ENCODE peak calls at places on chromosome 15, in six cellular contexts. Q is neuronal stem cell, F is IMR-90, E is mesenchymal stem cell, P is H9, L is H1. H is an unnamed sample.

GRCh38 chr15:72229076-72229946 is 1.7 kb downstream of the PKM start:
- DNase-seq in Q (no peak), P (no peak), E (peak), L (no peak), F (peak), H (no peak)

GRCh38 chr15:101035611-101036010 is 116.5 kb downstream of the LRRK1 start:
- DNase-seq in Q (no peak), L (no peak), E (no peak), P (no peak), F (no peak), H (no peak)

GRCh38 chr15:60535265-60535664 is 56.3 kb upstream of the ICE2 start:
- DNase-seq in L (no peak), E (no peak), P (no peak), Q (no peak), F (no peak), H (no peak)

GRCh38 chr15:71170163-71170562 is 54.9 kb downstream of the THSD4 start:
- DNase-seq in E (no peak), F (no peak), Q (no peak), P (no peak), L (no peak), H (no peak)

GRCh38 chr15:79966634-79967330 is 4.2 kb downstream of the BCL2A1 start:
- DNase-seq in E (no peak), L (no peak), F (no peak), P (no peak), Q (no peak), H (no peak)

GRCh38 chr15:46644493-46645481 is 1010.0 kb downstream of the SQOR start:
- DNase-seq in E (no peak), Q (no peak), P (no peak), F (no peak), L (no peak), H (no peak)

GRCh38 chr15:44194397-44195150 is 497 bp downstream of the FRMD5 start:
- DNase-seq in F (peak), Q (peak), E (peak), P (no peak), L (peak), H (peak)

GRCh38 chr15:79089890-79090486 is 592 bp downstream of the RASGRF1 start:
- DNase-seq in E (peak), L (peak), P (peak), Q (peak), F (no peak), H (peak)

GRCh38 chr15:98560338-98560737 is 88.0 kb upstream of the IGF1R start:
- DNase-seq in L (no peak), F (no peak), P (no peak), E (no peak), Q (no peak), H (peak)

GRCh38 chr15:68830141-68830540 is 9.4 kb upstream of the ANP32A start:
- DNase-seq in Q (no peak), E (no peak), P (no peak), F (no peak), L (no peak), H (no peak)

GRCh38 chr15:33559207-33559890 is 248.6 kb downstream of the RYR3 start:
- DNase-seq in E (no peak), P (peak), F (no peak), Q (no peak), L (no peak), H (no peak)

GRCh38 chr15:39642011-39642640 is 61.2 kb downstream of the THBS1 start:
- DNase-seq in F (peak), E (no peak), L (no peak), P (no peak), Q (peak), H (no peak)

GRCh38 chr15:66019377-66019776 is 150.1 kb downstream of the RAB11A start:
- DNase-seq in L (no peak), E (no peak), Q (no peak), P (peak), F (no peak), H (no peak)

GRCh38 chr15:101455291-101455916 is 34.1 kb downstream of the PCSK6 start:
- DNase-seq in L (no peak), P (no peak), F (no peak), Q (no peak), E (peak), H (no peak)

GRCh38 chr15:92277776-92278175 is 115.9 kb upstream of the ST8SIA2 start:
- DNase-seq in P (peak), F (no peak), Q (no peak), L (no peak), E (no peak), H (no peak)

GRCh38 chr15:39801641-39802309 is 19.1 kb upstream of the FSIP1 start:
- DNase-seq in L (no peak), F (no peak), Q (no peak), P (peak), E (peak), H (peak)

GRCh38 chr15:91909574-91909973 is 56.1 kb downstream of the SLCO3A1 start:
- DNase-seq in F (no peak), Q (no peak), P (peak), E (no peak), L (no peak), H (no peak)

GRCh38 chr15:46555547-46555946 is 920.7 kb downstream of the SQOR start:
- DNase-seq in P (no peak), E (no peak), F (no peak), L (no peak), Q (no peak), H (no peak)

DNA sequence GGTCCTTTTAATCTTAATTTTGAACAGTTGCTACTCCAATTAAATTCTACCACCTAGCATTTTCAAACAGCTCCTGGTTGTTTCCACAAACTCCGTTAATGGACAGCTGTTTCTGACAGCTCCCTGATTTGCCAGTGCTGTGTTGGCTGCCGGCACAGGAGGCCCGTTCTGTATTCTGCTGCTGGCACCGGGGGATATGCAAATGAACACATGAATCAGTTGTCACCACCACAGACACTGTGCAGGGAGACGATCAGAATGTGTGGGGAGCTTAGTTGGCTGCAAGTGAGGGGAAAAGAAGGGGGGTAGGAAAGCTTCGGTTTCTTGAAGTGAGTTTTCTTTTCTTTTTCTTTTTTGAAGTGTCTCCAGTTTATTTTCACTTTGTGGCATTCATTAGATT is 438.6 kb upstream of the ARRDC4 start:
- DNase-seq in Q (peak), F (no peak), E (peak), P (no peak), L (no peak), H (no peak)
- H4K91ac ChIP-seq in Q (no peak), F (no peak), E (no peak), P (no peak), L (no peak), H (no peak)

DNA sequence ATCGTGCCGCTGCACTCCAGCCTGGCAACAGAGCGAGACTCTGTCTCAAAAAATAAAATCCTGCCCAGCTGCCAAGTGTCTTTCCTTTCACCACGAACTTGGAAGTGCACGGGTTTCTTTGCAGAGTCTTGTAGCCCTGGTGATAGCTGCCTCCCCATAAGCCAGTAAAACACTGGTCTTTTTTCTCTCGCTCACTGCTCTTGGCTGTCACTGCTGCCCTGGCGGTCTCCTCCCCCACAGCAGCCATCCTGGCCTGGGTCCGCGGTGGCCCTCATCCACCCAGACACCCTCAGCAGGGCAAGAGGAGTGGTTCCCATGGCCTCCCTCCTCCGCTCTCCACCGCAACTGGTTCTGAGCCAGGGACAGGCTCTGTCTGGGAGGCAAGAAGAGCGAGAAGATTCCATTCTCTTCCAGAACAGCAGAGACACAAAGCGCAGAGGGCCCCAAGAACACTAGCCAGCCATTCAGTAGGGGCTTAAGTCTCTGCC is 44.4 kb downstream of the KLHL25 start:
- DNase-seq in Q (no peak), P (peak), E (no peak), L (no peak), F (peak), H (no peak)
- H3K4me2 ChIP-seq in Q (no peak), P (no peak), E (no peak), L (peak), F (no peak), H (no peak)

GRCh38 chr15:96294766-96295165 is 35.7 kb upstream of the NR2F2 start:
- DNase-seq in F (no peak), Q (no peak), E (no peak), L (no peak), P (no peak), H (no peak)

GRCh38 chr15:96290679-96291078 is 39.8 kb upstream of the NR2F2 start:
- DNase-seq in E (no peak), L (no peak), Q (no peak), F (no peak), P (no peak), H (no peak)

GRCh38 chr15:96297783-96298182 is 32.7 kb upstream of the NR2F2 start:
- DNase-seq in Q (no peak), L (no peak), F (no peak), E (no peak), P (no peak), H (no peak)

GRCh38 chr15:96296264-96296663 is 34.2 kb upstream of the NR2F2 start:
- DNase-seq in F (peak), Q (no peak), E (peak), P (no peak), L (no peak), H (no peak)

DNA sequence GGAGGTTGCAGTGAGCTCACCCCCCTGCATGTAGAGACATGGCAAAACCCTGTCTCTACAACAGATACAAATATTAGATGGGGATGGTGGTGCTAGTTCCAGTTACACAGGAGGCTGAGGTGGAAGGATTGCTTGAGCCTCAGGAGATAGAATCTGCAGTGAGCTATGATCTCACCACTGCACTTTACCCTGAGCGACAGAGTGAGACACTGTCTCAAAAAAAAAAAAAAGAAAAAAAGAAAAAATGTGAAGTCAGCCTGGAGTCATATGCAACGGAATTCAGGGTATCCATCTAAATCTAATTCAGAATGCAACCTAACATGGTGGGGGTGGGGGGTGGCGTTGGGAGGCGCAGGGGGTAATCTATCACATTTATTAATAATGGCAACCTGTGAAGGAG is 37.1 kb upstream of the NR2F2 start:
- DNase-seq in E (no peak), P (no peak), L (no peak), F (peak), Q (no peak), H (peak)
- H4K91ac ChIP-seq in E (no peak), P (no peak), L (no peak), F (no peak), Q (no peak), H (no peak)

GRCh38 chr15:75153084-75153483 is 48.6 kb upstream of the C15orf39 start:
- DNase-seq in P (no peak), L (no peak), E (peak), Q (no peak), F (peak), H (no peak)
- H3K4me2 ChIP-seq in P (no peak), L (no peak), E (no peak), Q (no peak), F (no peak), H (no peak)

DNA sequence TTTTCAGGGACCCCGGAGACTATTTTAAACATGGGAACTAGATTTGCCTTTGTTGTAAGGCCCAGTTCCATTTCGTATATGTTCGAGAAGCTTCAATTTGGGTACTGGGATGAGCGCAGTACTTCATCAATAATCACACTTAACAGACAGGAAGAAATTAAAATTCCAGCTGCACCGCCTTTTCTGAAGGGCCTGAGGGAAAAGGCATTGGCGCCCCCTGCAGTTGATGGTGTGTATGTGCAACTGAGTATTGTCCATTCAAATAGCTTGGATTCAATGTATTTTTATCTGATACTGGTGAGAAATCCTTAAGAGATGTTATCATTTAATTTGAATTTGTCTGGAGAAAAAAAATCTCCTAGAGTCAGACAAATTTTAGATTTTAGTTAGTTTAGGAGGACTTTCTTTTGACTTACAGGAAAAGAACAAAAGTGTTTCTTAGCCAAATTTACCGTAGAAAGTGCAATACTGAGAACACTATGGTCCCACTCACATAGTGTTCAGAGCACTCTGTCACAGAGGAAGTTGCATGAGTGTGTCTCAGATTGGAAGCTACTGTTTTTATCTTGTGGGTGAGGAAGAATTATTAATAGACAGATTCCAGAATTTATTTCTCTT is 5.4 kb upstream of the ALDH1A2 start:
- DNase-seq in E (peak), F (peak), L (peak), P (peak), Q (peak), H (peak)
- H4K91ac ChIP-seq in E (no peak), F (no peak), L (no peak), P (no peak), Q (no peak), H (no peak)

GRCh38 chr15:41840092-41840491 is 1.4 kb downstream of the PLA2G4B start:
- DNase-seq in E (no peak), L (no peak), Q (no peak), P (no peak), F (no peak), H (no peak)
- H3K4me2 ChIP-seq in E (no peak), L (no peak), Q (no peak), P (no peak), F (no peak), H (no peak)

GRCh38 chr15:88428053-88428452 is 39.1 kb downstream of the MRPL46 start:
- DNase-seq in L (no peak), P (no peak), E (no peak), Q (no peak), F (no peak), H (no peak)

GRCh38 chr15:88433046-88433685 is 34.0 kb downstream of the MRPL46 start:
- DNase-seq in P (no peak), E (no peak), Q (no peak), F (no peak), L (no peak), H (no peak)

GRCh38 chr15:88428805-88429605 is 38.2 kb downstream of the MRPL46 start:
- DNase-seq in L (no peak), F (no peak), P (no peak), E (no peak), Q (no peak), H (no peak)

GRCh38 chr15:88431441-88431840 is 35.7 kb downstream of the MRPL46 start:
- DNase-seq in P (peak), L (no peak), E (no peak), F (no peak), Q (no peak), H (no peak)

GRCh38 chr15:88430051-88430450 is 37.1 kb downstream of the MRPL46 start:
- DNase-seq in L (no peak), Q (no peak), E (no peak), F (no peak), P (no peak), H (no peak)
- H4K91ac ChIP-seq in L (no peak), Q (no peak), E (no peak), F (no peak), P (no peak), H (no peak)

GRCh38 chr15:26455828-26456227 is 317.0 kb downstream of the GABRB3 start:
- DNase-seq in F (no peak), E (no peak), L (no peak), P (no peak), Q (no peak), H (no peak)

GRCh38 chr15:26453914-26454313 is 319.0 kb downstream of the GABRB3 start:
- DNase-seq in L (no peak), Q (peak), F (no peak), E (no peak), P (peak), H (no peak)

GRCh38 chr15:26449296-26449695 is 323.6 kb downstream of the GABRB3 start:
- DNase-seq in F (no peak), L (no peak), P (peak), E (no peak), Q (peak), H (peak)

GRCh38 chr15:26451995-26452394 is 320.9 kb downstream of the GABRB3 start:
- DNase-seq in E (no peak), Q (no peak), F (no peak), P (no peak), L (no peak), H (no peak)
- H3K4me2 ChIP-seq in E (no peak), Q (no peak), F (no peak), P (no peak), L (no peak), H (no peak)